ENCODE peak calls at places on chromosome 13, in seven cellular contexts. One of them, this sample, is unnamed.

GRCh38 chr13:110628952-110629701 is 13.8 kb downstream of the NAXD start:
- DNase-seq in ecto neural progenitor cell: no peak
- DNase-seq in NCI-H774: no peak
- DNase-seq in Karpas-422: no peak
- DNase-seq in stimulated activated CD8-positive, alpha-beta memory T cell treated with anti-CD3 and anti-CD28 coated beads, Interleukin-15, amount 100 ng/mL, for 48 hours: no peak
- DNase-seq in PC-9: no peak
- DNase-seq in AG04449: no peak
- DNase-seq in this sample: no peak

GRCh38 chr13:49938921-49939320 is 2.8 kb upstream of the SPRYD7 start:
- DNase-seq in ecto neural progenitor cell: no peak
- DNase-seq in NCI-H774: no peak
- DNase-seq in Karpas-422: no peak
- DNase-seq in stimulated activated CD8-positive, alpha-beta memory T cell treated with anti-CD3 and anti-CD28 coated beads, Interleukin-15, amount 100 ng/mL, for 48 hours: no peak
- DNase-seq in PC-9: no peak
- DNase-seq in AG04449: no peak
- DNase-seq in this sample: no peak

GRCh38 chr13:47397739-47398138 is 500.9 kb upstream of the HTR2A start:
- DNase-seq in ecto neural progenitor cell: no peak
- DNase-seq in NCI-H774: no peak
- DNase-seq in Karpas-422: no peak
- DNase-seq in stimulated activated CD8-positive, alpha-beta memory T cell treated with anti-CD3 and anti-CD28 coated beads, Interleukin-15, amount 100 ng/mL, for 48 hours: no peak
- DNase-seq in PC-9: no peak
- DNase-seq in AG04449: no peak
- DNase-seq in this sample: no peak

GRCh38 chr13:111142472-111142871 is 27.4 kb downstream of the ARHGEF7 start:
- DNase-seq in ecto neural progenitor cell: no peak
- DNase-seq in NCI-H774: no peak
- DNase-seq in Karpas-422: no peak
- DNase-seq in stimulated activated CD8-positive, alpha-beta memory T cell treated with anti-CD3 and anti-CD28 coated beads, Interleukin-15, amount 100 ng/mL, for 48 hours: no peak
- DNase-seq in PC-9: no peak
- DNase-seq in AG04449: no peak
- DNase-seq in this sample: no peak

GRCh38 chr13:67036694-67037093 is 193.4 kb downstream of the PCDH9 start:
- DNase-seq in ecto neural progenitor cell: no peak
- DNase-seq in NCI-H774: no peak
- DNase-seq in Karpas-422: no peak
- DNase-seq in stimulated activated CD8-positive, alpha-beta memory T cell treated with anti-CD3 and anti-CD28 coated beads, Interleukin-15, amount 100 ng/mL, for 48 hours: no peak
- DNase-seq in PC-9: no peak
- DNase-seq in AG04449: no peak
- DNase-seq in this sample: no peak

GRCh38 chr13:27012482-27013197 is 159.0 kb downstream of the USP12 start:
- DNase-seq in ecto neural progenitor cell: no peak
- DNase-seq in NCI-H774: no peak
- DNase-seq in Karpas-422: no peak
- DNase-seq in stimulated activated CD8-positive, alpha-beta memory T cell treated with anti-CD3 and anti-CD28 coated beads, Interleukin-15, amount 100 ng/mL, for 48 hours: no peak
- DNase-seq in PC-9: no peak
- DNase-seq in AG04449: peak; percentile 33
- DNase-seq in this sample: no peak

GRCh38 chr13:62293081-62293480 is 877.4 kb upstream of the PCDH20 start:
- DNase-seq in ecto neural progenitor cell: no peak
- DNase-seq in NCI-H774: no peak
- DNase-seq in Karpas-422: no peak
- DNase-seq in stimulated activated CD8-positive, alpha-beta memory T cell treated with anti-CD3 and anti-CD28 coated beads, Interleukin-15, amount 100 ng/mL, for 48 hours: no peak
- DNase-seq in PC-9: no peak
- DNase-seq in AG04449: no peak
- DNase-seq in this sample: no peak

GRCh38 chr13:75792526-75793187 is 156.5 kb downstream of the LMO7 start:
- DNase-seq in ecto neural progenitor cell: no peak
- DNase-seq in NCI-H774: no peak
- DNase-seq in Karpas-422: no peak
- DNase-seq in stimulated activated CD8-positive, alpha-beta memory T cell treated with anti-CD3 and anti-CD28 coated beads, Interleukin-15, amount 100 ng/mL, for 48 hours: no peak
- DNase-seq in PC-9: no peak
- DNase-seq in AG04449: no peak
- DNase-seq in this sample: no peak

GRCh38 chr13:93450226-93450625 is 223.6 kb downstream of the GPC6 start:
- DNase-seq in ecto neural progenitor cell: no peak
- DNase-seq in NCI-H774: no peak
- DNase-seq in Karpas-422: no peak
- DNase-seq in stimulated activated CD8-positive, alpha-beta memory T cell treated with anti-CD3 and anti-CD28 coated beads, Interleukin-15, amount 100 ng/mL, for 48 hours: no peak
- DNase-seq in PC-9: no peak
- DNase-seq in AG04449: peak; percentile 4
- DNase-seq in this sample: no peak

GRCh38 chr13:39035799-39036198 is 2.1 kb downstream of the PROSER1 start:
- DNase-seq in ecto neural progenitor cell: no peak
- DNase-seq in NCI-H774: no peak
- DNase-seq in Karpas-422: no peak
- DNase-seq in stimulated activated CD8-positive, alpha-beta memory T cell treated with anti-CD3 and anti-CD28 coated beads, Interleukin-15, amount 100 ng/mL, for 48 hours: no peak
- DNase-seq in PC-9: no peak
- DNase-seq in AG04449: no peak
- DNase-seq in this sample: no peak

GRCh38 chr13:50267917-50268316 is 252.7 kb downstream of the KCNRG start:
- DNase-seq in ecto neural progenitor cell: no peak
- DNase-seq in NCI-H774: no peak
- DNase-seq in Karpas-422: no peak
- DNase-seq in stimulated activated CD8-positive, alpha-beta memory T cell treated with anti-CD3 and anti-CD28 coated beads, Interleukin-15, amount 100 ng/mL, for 48 hours: no peak
- DNase-seq in PC-9: peak; percentile 33
- DNase-seq in AG04449: no peak
- DNase-seq in this sample: no peak

GRCh38 chr13:63948045-63948444 is 2532.4 kb upstream of the PCDH20 start:
- DNase-seq in ecto neural progenitor cell: no peak
- DNase-seq in NCI-H774: no peak
- DNase-seq in Karpas-422: no peak
- DNase-seq in stimulated activated CD8-positive, alpha-beta memory T cell treated with anti-CD3 and anti-CD28 coated beads, Interleukin-15, amount 100 ng/mL, for 48 hours: no peak
- DNase-seq in PC-9: no peak
- DNase-seq in AG04449: no peak
- DNase-seq in this sample: no peak

GRCh38 chr13:24208314-24208713 is 47.8 kb downstream of the SPATA13 start:
- DNase-seq in ecto neural progenitor cell: no peak
- DNase-seq in NCI-H774: no peak
- DNase-seq in Karpas-422: no peak
- DNase-seq in stimulated activated CD8-positive, alpha-beta memory T cell treated with anti-CD3 and anti-CD28 coated beads, Interleukin-15, amount 100 ng/mL, for 48 hours: no peak
- DNase-seq in PC-9: no peak
- DNase-seq in AG04449: peak; percentile 71
- DNase-seq in this sample: no peak

GRCh38 chr13:50236898-50237318 is 221.7 kb downstream of the KCNRG start:
- DNase-seq in ecto neural progenitor cell: no peak
- DNase-seq in NCI-H774: no peak
- DNase-seq in Karpas-422: no peak
- DNase-seq in stimulated activated CD8-positive, alpha-beta memory T cell treated with anti-CD3 and anti-CD28 coated beads, Interleukin-15, amount 100 ng/mL, for 48 hours: no peak
- DNase-seq in PC-9: no peak
- DNase-seq in AG04449: no peak
- DNase-seq in this sample: no peak

GRCh38 chr13:96052655-96053002 is 572 bp downstream of the UGGT2 start:
- DNase-seq in ecto neural progenitor cell: no peak
- DNase-seq in NCI-H774: peak; percentile 12
- DNase-seq in Karpas-422: peak; percentile 75
- DNase-seq in stimulated activated CD8-positive, alpha-beta memory T cell treated with anti-CD3 and anti-CD28 coated beads, Interleukin-15, amount 100 ng/mL, for 48 hours: no peak
- DNase-seq in PC-9: no peak
- DNase-seq in AG04449: peak; percentile 9
- DNase-seq in this sample: peak; percentile 17

GRCh38 chr13:36555151-36555986 is 118.5 kb upstream of the SERTM1 start:
- DNase-seq in ecto neural progenitor cell: no peak
- DNase-seq in NCI-H774: no peak
- DNase-seq in Karpas-422: no peak
- DNase-seq in stimulated activated CD8-positive, alpha-beta memory T cell treated with anti-CD3 and anti-CD28 coated beads, Interleukin-15, amount 100 ng/mL, for 48 hours: no peak
- DNase-seq in PC-9: no peak
- DNase-seq in AG04449: no peak
- DNase-seq in this sample: no peak